ENCODE peak calls at places on chromosomes 6 and 20, in nine cellular contexts. V is fibroblast of lung, X is IMR-90, E is right lobe of liver, S is pancreas, C is foreskin keratinocyte, B is heart right ventricle, Y is heart left ventricle, U is adipocyte. L is an unnamed sample. For H3K4me1, the result is how much of the 10 kb centered on the place peaks cover.

GRCh38 chr20:57083072-57083471 is 183.4 kb downstream of the BMP7 start:
- DNase-seq in V (no peak), U (no peak), S (no peak), Y (no peak), B (no peak), X (no peak), E (no peak), C (no peak), L (no peak)

GRCh38 chr20:19886666-19887288 is 128.7 kb downstream of the RIN2 start:
- DNase-seq in U (no peak), S (no peak), X (peak), V (no peak), B (no peak), Y (no peak), C (peak), E (no peak), L (no peak)

GRCh38 chr20:32980131-32980941 is 23.9 kb downstream of the SUN5 start:
- DNase-seq in S (no peak), Y (no peak), V (no peak), B (no peak), U (no peak), C (no peak), X (no peak), E (no peak), L (no peak)

GRCh38 chr6:108492131-108492766 is 68.5 kb upstream of the FOXO3 start:
- DNase-seq in V (peak), S (no peak), Y (no peak), X (peak), B (no peak), C (peak), U (peak), E (no peak), L (no peak)

GRCh38 chr6:169420912-169421543 is 167.4 kb upstream of the THBS2 start:
- DNase-seq in C (no peak), X (peak), B (no peak), E (no peak), U (no peak), V (peak), Y (no peak), S (no peak), L (no peak)

GRCh38 chr20:10877345-10877744 is 203.5 kb upstream of the JAG1 start:
- DNase-seq in B (peak), E (no peak), X (no peak), U (peak), Y (peak), V (peak), C (no peak), S (no peak), L (no peak)

GRCh38 chr6:111592726-111593515 is 12.8 kb downstream of the TRAF3IP2 start:
- DNase-seq in C (no peak), B (no peak), V (no peak), X (no peak), S (no peak), U (peak), Y (no peak), E (no peak), L (no peak)

GRCh38 chr6:5337573-5337972 is 76.3 kb downstream of the FARS2 start:
- DNase-seq in U (peak), Y (no peak), S (no peak), C (no peak), B (no peak), E (no peak), X (peak), V (peak), L (no peak)

GRCh38 chr6:156280131-156280530 is 497.0 kb upstream of the ARID1B start:
- DNase-seq in V (no peak), C (no peak), U (no peak), X (no peak), Y (no peak), B (no peak), E (no peak), S (no peak), L (no peak)

GRCh38 chr6:67277312-67277711 is 1357.8 kb upstream of the ADGRB3 start:
- DNase-seq in C (no peak), E (no peak), U (no peak), B (no peak), Y (no peak), V (no peak), S (no peak), X (no peak), L (no peak)

GRCh38 chr6:118216751-118217150 is 309.7 kb downstream of the SLC35F1 start:
- DNase-seq in E (no peak), X (no peak), S (no peak), B (no peak), C (peak), U (peak), V (no peak), Y (no peak), L (no peak)

GRCh38 chr6:86937219-86938079 is at the start of gene HTR1E:
- DNase-seq in B (no peak), V (peak), E (peak), Y (peak), U (peak), X (peak), C (peak), S (peak), L (no peak)

GRCh38 chr6:46528956-46529750 is 37.9 kb upstream of the RCAN2 start:
- DNase-seq in Y (no peak), U (peak), S (no peak), X (no peak), C (no peak), B (no peak), V (no peak), E (no peak), L (no peak)

GRCh38 chr20:49183444-49183843 is 4.7 kb downstream of the STAU1 start:
- DNase-seq in X (no peak), U (no peak), E (no peak), C (no peak), S (no peak), B (no peak), V (no peak), Y (no peak), L (no peak)

GRCh38 chr6:85092224-85092623 is 327.8 kb upstream of the TBX18 start:
- DNase-seq in V (no peak), S (no peak), E (no peak), C (no peak), X (no peak), B (no peak), Y (no peak), U (no peak), L (no peak)

GRCh38 chr6:164753517-164753916 is 555.9 kb downstream of the C6orf118 start:
- DNase-seq in Y (no peak), X (no peak), U (no peak), C (peak), E (no peak), S (no peak), B (no peak), V (no peak), L (no peak)

GRCh38 chr6:129692467-129692866 is 17.5 kb downstream of the ARHGAP18 start:
- DNase-seq in X (no peak), Y (no peak), B (no peak), C (no peak), V (no peak), S (no peak), E (no peak), U (no peak), L (no peak)

GRCh38 chr6:169310983-169311382 is 57.3 kb upstream of the THBS2 start:
- DNase-seq in E (no peak), Y (no peak), V (no peak), S (no peak), C (no peak), B (no peak), X (no peak), U (no peak), L (no peak)

GRCh38 chr6:11429577-11429976 is 108.0 kb upstream of the TMEM170B start:
- DNase-seq in E (no peak), U (no peak), Y (no peak), V (no peak), S (no peak), X (no peak), B (no peak), C (no peak), L (no peak)

GRCh38 chr20:17752452-17752851 is 52.7 kb downstream of the BANF2 start:
- DNase-seq in S (no peak), Y (no peak), X (no peak), C (no peak), V (no peak), U (no peak), E (no peak), B (no peak), L (no peak)

GRCh38 chr20:17822039-17822438 is 122.3 kb downstream of the BANF2 start:
- DNase-seq in B (no peak), C (no peak), Y (no peak), U (peak), S (no peak), X (peak), E (peak), V (peak), L (no peak)

GRCh38 chr6:111057074-111057752 is 30.1 kb upstream of the SLC16A10 start:
- DNase-seq in B (no peak), V (peak), X (peak), U (peak), C (peak), Y (no peak), S (no peak), E (peak), L (no peak)

GRCh38 chr6:28910901-28911680 is 12.7 kb downstream of the TRIM27 start:
- DNase-seq in B (no peak), X (no peak), V (no peak), S (no peak), C (peak), U (no peak), E (no peak), Y (no peak), L (no peak)

GRCh38 chr20:10683537-10683936 is 9.7 kb upstream of the JAG1 start:
- DNase-seq in S (no peak), C (no peak), U (no peak), E (no peak), B (no peak), V (no peak), Y (no peak), X (no peak), L (no peak)

GRCh38 chr6:36594029-36594815 is at the start of gene SRSF3:
- DNase-seq in E (peak), Y (peak), U (peak), X (peak), B (peak), V (peak), C (peak), S (peak), L (peak)

GRCh38 chr6:36596359-36596758 is 2.2 kb downstream of the SRSF3 start:
- DNase-seq in V (no peak), C (no peak), U (peak), S (no peak), E (no peak), Y (no peak), X (no peak), B (no peak), L (no peak)

GRCh38 chr6:36594816-36595167 is 630 bp downstream of the SRSF3 start:
- DNase-seq in V (peak), X (no peak), S (no peak), E (no peak), C (no peak), U (peak), Y (no peak), B (no peak), L (no peak)

GRCh38 chr6:36597775-36598174 is 3.6 kb downstream of the SRSF3 start:
- DNase-seq in U (no peak), X (no peak), C (no peak), Y (no peak), E (no peak), V (no peak), B (no peak), S (no peak), L (no peak)

GRCh38 chr6:36595168-36595818 is 1.1 kb downstream of the SRSF3 start:
- DNase-seq in S (no peak), E (no peak), B (no peak), C (no peak), U (peak), V (peak), X (peak), Y (peak), L (no peak)
- H3K4me1 ChIP-seq in S (under half), E (under half), B (under half), C (under half), U (under half), V (under half), X (under half), Y (under half), L (half or more)

GRCh38 chr6:1867197-1867596 is 257.5 kb downstream of the FOXC1 start:
- DNase-seq in V (no peak), C (no peak), Y (no peak), E (no peak), S (no peak), X (no peak), B (no peak), U (no peak), L (no peak)
- H3K4me1 ChIP-seq in V (under half), C (under half), Y (under half), E (under half), S (under half), X (under half), B (under half), U (under half), L (under half)

GRCh38 chr6:53339424-53339823 is 9.3 kb downstream of the ELOVL5 start:
- DNase-seq in C (no peak), E (no peak), X (no peak), S (no peak), V (no peak), B (no peak), U (no peak), Y (no peak), L (no peak)

GRCh38 chr6:53333439-53334408 is 15.0 kb downstream of the ELOVL5 start:
- DNase-seq in C (no peak), V (no peak), B (no peak), E (no peak), S (no peak), U (no peak), X (no peak), Y (no peak), L (no peak)

GRCh38 chr6:53335224-53335994 is 13.3 kb downstream of the ELOVL5 start:
- DNase-seq in S (no peak), U (no peak), B (no peak), C (peak), Y (peak), E (no peak), X (no peak), V (no peak), L (peak)

GRCh38 chr6:53338304-53338703 is 10.4 kb downstream of the ELOVL5 start:
- DNase-seq in X (no peak), U (no peak), Y (no peak), S (no peak), E (no peak), V (no peak), B (no peak), C (no peak), L (no peak)

DNA sequence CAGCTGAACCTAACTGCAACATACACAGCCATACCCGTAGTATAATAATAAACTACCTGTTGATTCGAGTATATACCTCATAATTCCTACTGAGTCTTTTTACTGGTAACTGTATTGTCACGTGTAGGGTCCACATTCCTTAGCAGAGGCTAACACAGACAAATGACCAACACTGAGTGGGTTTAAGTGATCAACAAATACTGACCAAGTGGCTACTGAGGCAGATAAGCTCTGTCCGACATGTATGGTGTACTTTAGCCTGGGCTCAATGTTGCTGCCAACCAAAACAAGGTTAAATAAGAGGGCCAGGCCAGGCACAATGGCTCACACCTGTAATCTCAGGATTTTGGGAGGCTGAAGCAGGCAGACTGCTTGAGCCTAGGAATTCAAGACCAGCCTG is 12.7 kb downstream of the ELOVL5 start:
- DNase-seq in V (no peak), C (no peak), S (no peak), X (no peak), Y (no peak), U (no peak), B (no peak), E (no peak), L (no peak)
- H3K4me1 ChIP-seq in V (under half), C (under half), S (under half), X (under half), Y (under half), U (under half), B (half or more), E (under half), L (half or more)

GRCh38 chr6:15309611-15310283 is 63.9 kb downstream of the JARID2 start:
- DNase-seq in X (no peak), U (no peak), Y (no peak), V (no peak), E (no peak), C (no peak), S (no peak), B (no peak), L (no peak)
- H3K4me1 ChIP-seq in X (under half), U (under half), Y (under half), V (under half), E (under half), C (under half), S (under half), B (half or more), L (half or more)

GRCh38 chr20:13875265-13875811 is 90.5 kb downstream of the NDUFAF5 start:
- DNase-seq in B (no peak), X (no peak), S (no peak), V (no peak), Y (no peak), C (no peak), U (no peak), E (no peak), L (no peak)
- H3K4me1 ChIP-seq in B (under half), X (under half), S (under half), V (under half), Y (under half), C (under half), U (under half), E (under half), L (under half)

GRCh38 chr6:72956272-72956671 is 269.0 kb downstream of the KHDC1L start:
- DNase-seq in B (no peak), U (no peak), S (no peak), X (no peak), E (no peak), Y (no peak), V (no peak), C (no peak), L (no peak)

GRCh38 chr6:72953901-72954494 is 271.3 kb downstream of the KHDC1L start:
- DNase-seq in C (peak), B (no peak), U (no peak), S (no peak), X (peak), V (peak), E (no peak), Y (no peak), L (no peak)

GRCh38 chr6:72954736-72955135 is 270.6 kb downstream of the KHDC1L start:
- DNase-seq in S (no peak), Y (no peak), V (no peak), E (no peak), C (no peak), X (no peak), B (no peak), U (peak), L (no peak)

GRCh38 chr6:72952808-72953630 is 272.3 kb downstream of the KHDC1L start:
- DNase-seq in V (peak), Y (no peak), C (peak), S (no peak), B (no peak), U (no peak), E (no peak), X (peak), L (no peak)

GRCh38 chr6:72955666-72956065 is 269.6 kb downstream of the KHDC1L start:
- DNase-seq in S (no peak), X (no peak), Y (no peak), U (no peak), C (no peak), B (no peak), V (no peak), E (no peak), L (no peak)
- H3K4me1 ChIP-seq in S (under half), X (under half), Y (under half), U (under half), C (under half), B (under half), V (under half), E (under half), L (under half)

GRCh38 chr20:47558295-47558694 is 56.6 kb downstream of the NCOA3 start:
- DNase-seq in S (no peak), C (no peak), X (no peak), V (no peak), Y (no peak), E (no peak), B (no peak), U (no peak), L (no peak)

GRCh38 chr20:47557791-47558190 is 56.1 kb downstream of the NCOA3 start:
- DNase-seq in X (peak), S (no peak), B (no peak), C (no peak), Y (no peak), U (peak), V (no peak), E (no peak), L (no peak)

GRCh38 chr20:47558699-47559098 is 57.0 kb downstream of the NCOA3 start:
- DNase-seq in C (no peak), U (peak), B (no peak), S (no peak), E (no peak), Y (no peak), V (no peak), X (no peak), L (no peak)

GRCh38 chr20:47557218-47557617 is 55.5 kb downstream of the NCOA3 start:
- DNase-seq in C (no peak), E (no peak), V (no peak), B (no peak), U (no peak), X (no peak), S (no peak), Y (no peak), L (no peak)

DNA sequence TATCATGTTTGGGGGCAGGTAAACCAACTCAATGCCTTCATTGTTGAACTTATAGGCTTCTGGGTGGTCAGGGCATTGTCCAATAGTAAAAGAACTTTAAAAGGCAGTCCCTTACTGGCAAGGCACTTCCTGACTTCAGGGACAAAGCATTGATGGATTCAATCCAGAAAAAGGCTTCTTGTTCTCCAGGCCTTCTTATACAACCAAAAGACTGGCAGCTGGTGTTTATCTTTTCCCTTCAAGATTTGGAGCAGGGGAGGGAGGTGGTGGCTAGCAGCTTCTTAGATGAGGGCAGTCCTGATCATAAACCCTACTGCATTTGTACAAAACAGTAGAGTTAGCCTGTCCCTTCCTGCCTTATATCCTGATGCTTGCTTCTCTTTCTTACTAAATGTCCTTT is 57.5 kb downstream of the NCOA3 start:
- DNase-seq in X (peak), C (no peak), U (peak), S (no peak), E (no peak), B (no peak), Y (no peak), V (peak), L (no peak)
- H3K4me1 ChIP-seq in X (under half), C (under half), U (under half), S (under half), E (under half), B (half or more), Y (under half), V (under half), L (under half)

GRCh38 chr6:37134622-37135191 is 35.2 kb upstream of the PIM1 start:
- DNase-seq in Y (no peak), C (peak), X (peak), U (peak), S (no peak), V (peak), E (peak), B (no peak), L (peak)

GRCh38 chr6:37130704-37131103 is 39.2 kb upstream of the PIM1 start:
- DNase-seq in S (no peak), U (no peak), E (peak), X (peak), Y (peak), B (no peak), C (peak), V (peak), L (no peak)

GRCh38 chr6:37131104-37131959 is 38.6 kb upstream of the PIM1 start:
- DNase-seq in B (peak), C (no peak), E (no peak), U (no peak), X (no peak), S (no peak), V (peak), Y (peak), L (no peak)

GRCh38 chr6:37127961-37128862 is 41.7 kb upstream of the PIM1 start:
- DNase-seq in E (peak), X (peak), U (peak), S (no peak), V (peak), B (no peak), C (peak), Y (no peak), L (no peak)

DNA sequence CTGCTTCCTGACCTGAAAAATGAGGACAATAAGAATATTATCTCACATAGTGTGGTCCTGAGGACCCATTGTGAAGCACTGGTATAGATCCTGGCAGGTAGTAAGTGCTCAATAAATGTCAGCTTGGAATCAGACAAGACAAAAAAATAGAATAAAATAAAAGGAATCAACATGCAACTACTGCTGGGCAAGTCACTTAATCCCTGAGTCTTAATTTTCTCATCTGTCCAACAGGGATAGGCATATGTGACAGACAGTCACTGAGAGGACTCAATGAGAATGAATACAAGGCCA is 38.0 kb upstream of the PIM1 start:
- DNase-seq in V (no peak), E (no peak), B (no peak), Y (no peak), X (no peak), C (no peak), S (no peak), U (no peak), L (no peak)
- H3K4me1 ChIP-seq in V (under half), E (under half), B (under half), Y (under half), X (under half), C (under half), S (under half), U (half or more), L (under half)

GRCh38 chr6:42366011-42366705 is 85.6 kb downstream of the TRERF1 start:
- DNase-seq in Y (no peak), U (no peak), X (no peak), E (no peak), B (no peak), V (no peak), C (no peak), S (no peak), L (no peak)
- H3K4me1 ChIP-seq in Y (under half), U (under half), X (under half), E (under half), B (under half), V (under half), C (under half), S (under half), L (half or more)